ENCODE peak calls at places on chromosomes 12 and 14, in five cellular contexts. M, R, L, Q and T are unnamed samples.

GRCh38 chr12:116370004-116370404 is 92.5 kb upstream of the MED13L start:
- DNase-seq in M (peak), R (no peak), L (no peak), Q (no peak), T (peak)

GRCh38 chr14:100896369-100897060 is 7.0 kb downstream of the RTL1 start:
- DNase-seq in M (no peak), R (no peak), L (no peak), Q (no peak), T (no peak)

GRCh38 chr14:37172024-37172869 is at the start of gene SLC25A21:
- DNase-seq in M (peak), R (peak), L (no peak), Q (peak), T (peak)

GRCh38 chr12:70561550-70561949 is 75.7 kb downstream of the PTPRB start:
- DNase-seq in M (no peak), R (no peak), L (no peak), Q (no peak), T (no peak)

GRCh38 chr14:69980457-69981414 is 101.5 kb downstream of the SMOC1 start:
- DNase-seq in M (no peak), R (no peak), L (no peak), Q (peak), T (no peak)

GRCh38 chr12:3132636-3133409 is 55.6 kb downstream of the TSPAN9 start:
- DNase-seq in M (peak), R (no peak), L (no peak), Q (no peak), T (peak)

GRCh38 chr12:102034346-102034745 is 27.4 kb downstream of the WASHC3 start:
- DNase-seq in M (peak), R (no peak), L (no peak), Q (no peak), T (peak)

GRCh38 chr14:55807059-55807499 is 227.1 kb downstream of the KTN1 start:
- DNase-seq in M (peak), R (peak), L (peak), Q (no peak), T (peak)

GRCh38 chr14:61280092-61280525 is 1.0 kb downstream of the TMEM30B start:
- DNase-seq in M (no peak), R (no peak), L (no peak), Q (no peak), T (no peak)

GRCh38 chr12:55724226-55724939 is 4.2 kb downstream of the RDH5 start:
- DNase-seq in M (peak), R (peak), L (peak), Q (peak), T (peak)

GRCh38 chr12:75389061-75389460 is 1.8 kb upstream of the GLIPR1L2 start:
- DNase-seq in M (peak), R (peak), L (no peak), Q (no peak), T (peak)

GRCh38 chr12:46908936-46909635 is 83.3 kb upstream of the SLC38A4 start:
- DNase-seq in M (no peak), R (no peak), L (no peak), Q (no peak), T (no peak)

GRCh38 chr14:102096569-102097188 is 9.8 kb upstream of the HSP90AA1 start:
- DNase-seq in M (peak), R (peak), L (no peak), Q (peak), T (peak)

GRCh38 chr12:39402922-39403321 is 40.0 kb downstream of the KIF21A start:
- DNase-seq in M (no peak), R (no peak), L (no peak), Q (no peak), T (no peak)

GRCh38 chr12:76554411-76555225 is 5.0 kb downstream of the OSBPL8 start:
- DNase-seq in M (no peak), R (no peak), L (no peak), Q (no peak), T (no peak)

GRCh38 chr12:77049767-77050353 is 15.5 kb downstream of the E2F7 start:
- DNase-seq in M (peak), R (no peak), L (no peak), Q (no peak), T (peak)

DNA sequence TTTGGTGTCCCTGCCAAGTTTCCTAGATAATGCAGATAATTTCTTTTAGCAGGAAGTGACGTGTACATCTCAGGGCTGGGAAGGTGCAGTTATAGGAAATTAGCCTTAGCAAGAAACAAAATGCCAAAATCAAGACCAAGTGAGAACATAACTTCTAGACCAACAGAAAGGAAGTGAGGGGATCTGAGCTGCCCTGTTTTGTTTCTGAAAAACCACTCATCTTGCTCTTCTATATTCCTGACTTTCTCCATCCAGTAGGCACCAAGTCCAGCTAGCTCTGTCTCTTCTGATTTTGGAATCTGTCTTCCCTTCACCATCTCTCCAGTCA is 23.9 kb upstream of the DUSP6 start:
- DNase-seq in M (no peak), R (no peak), L (no peak), Q (no peak), T (no peak)
- H3K4me3 ChIP-seq in M (no peak), R (no peak), L (no peak), Q (no peak), T (no peak)

GRCh38 chr12:117439531-117440001 is 78.1 kb upstream of the NOS1 start:
- DNase-seq in M (no peak), R (no peak), L (no peak), Q (no peak), T (no peak)
- TF ChIP-seq CTCF in M (no peak), R (no peak), L (no peak), Q (no peak), T (no peak)

DNA sequence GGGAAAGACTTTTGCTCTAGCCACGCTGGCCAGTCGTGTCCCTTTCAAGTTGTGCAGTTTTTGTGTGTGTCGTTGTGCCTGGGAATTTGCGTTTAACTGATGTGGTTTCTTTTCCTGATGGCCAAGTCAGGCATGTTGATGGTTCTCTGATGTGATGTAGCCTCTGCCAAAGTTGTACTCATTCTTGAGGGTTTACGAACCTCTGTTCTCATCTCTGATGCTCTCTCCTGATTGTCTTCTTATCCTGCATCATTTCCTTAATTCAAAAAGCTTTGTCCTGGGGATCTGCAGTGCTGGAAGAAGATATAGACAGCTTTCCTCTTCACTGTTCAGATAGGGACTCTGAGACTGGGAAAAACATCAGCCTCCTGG is 25.4 kb downstream of the CD9 start:
- DNase-seq in M (peak), R (no peak), L (no peak), Q (no peak), T (peak)
- H3K4me3 ChIP-seq in M (no peak), R (no peak), L (peak), Q (peak), T (no peak)

GRCh38 chr12:125332900-125333299 is 267.7 kb downstream of the AACS start:
- DNase-seq in M (no peak), R (no peak), L (no peak), Q (no peak), T (no peak)
- TF ChIP-seq CTCF in M (peak), R (no peak), L (no peak), Q (no peak), T (no peak)

DNA sequence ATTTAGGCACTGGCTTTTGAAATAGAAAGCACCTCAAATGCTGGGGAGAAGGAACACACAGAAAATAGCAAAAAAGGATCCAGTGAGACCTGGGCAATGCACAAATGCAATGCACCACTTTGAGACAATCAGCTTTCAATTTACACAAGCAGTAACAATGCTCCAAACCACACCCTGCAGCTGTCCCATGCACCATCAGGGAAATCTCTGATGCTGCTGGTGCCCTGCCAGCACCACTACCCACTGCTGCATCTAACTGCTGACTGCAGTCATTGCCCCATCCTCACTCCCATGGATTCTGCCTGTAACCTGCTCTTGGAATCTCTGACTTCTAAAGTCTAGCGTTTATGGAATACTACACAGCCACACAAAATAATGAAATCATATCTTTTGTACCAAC is 21.0 kb upstream of the HMGA2 start:
- DNase-seq in M (no peak), R (no peak), L (no peak), Q (no peak), T (no peak)
- H3K4me3 ChIP-seq in M (no peak), R (no peak), L (no peak), Q (no peak), T (no peak)

GRCh38 chr12:105369014-105369413 is 38.5 kb downstream of the C12orf75 start:
- DNase-seq in M (peak), R (no peak), L (no peak), Q (no peak), T (peak)
- TF ChIP-seq CTCF in M (peak), R (no peak), L (peak), Q (no peak), T (peak)

DNA sequence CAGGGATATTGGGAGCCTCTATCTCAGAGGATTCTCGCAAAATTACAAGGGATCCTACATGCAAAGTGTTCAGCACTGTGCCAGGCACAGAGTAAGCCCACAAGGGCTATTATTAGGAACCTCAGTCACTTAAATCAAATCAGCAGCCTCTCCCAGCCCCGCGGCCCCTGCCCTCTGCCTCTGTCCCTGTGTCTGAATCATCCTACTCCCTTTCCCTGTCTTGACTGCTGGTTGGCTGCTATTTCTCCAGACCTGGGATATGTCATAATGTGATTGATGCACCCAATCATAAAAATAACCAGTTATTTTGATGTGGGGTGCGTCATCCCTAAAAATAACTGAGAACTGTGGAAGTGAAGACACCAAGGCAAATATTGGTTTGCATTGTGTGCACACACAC is 176.3 kb downstream of the KSR2 start:
- DNase-seq in M (no peak), R (no peak), L (no peak), Q (no peak), T (no peak)
- H3K4me3 ChIP-seq in M (no peak), R (no peak), L (no peak), Q (no peak), T (no peak)